ENCODE peak calls at places on chromosome 11, in ten cellular contexts. One of them, this sample, is unnamed.

GRCh38 chr11:84316866-84317560 is 1030.8 kb upstream of the CCDC90B start:
- DNase-seq in gastrocnemius medialis: no peak
- DNase-seq in A549: no peak
- DNase-seq in body of pancreas: no peak
- DNase-seq in IMR-90: peak; percentile 30
- DNase-seq in lower leg skin: no peak
- DNase-seq in stomach: no peak
- DNase-seq in Peyer's patch: no peak
- DNase-seq in upper lobe of left lung: peak; percentile 30
- DNase-seq in tibial nerve: no peak
- DNase-seq in this sample: peak; percentile 21

GRCh38 chr11:45225961-45226871 is 59.9 kb downstream of the SYT13 start:
- DNase-seq in gastrocnemius medialis: no peak
- DNase-seq in A549: no peak
- DNase-seq in body of pancreas: no peak
- DNase-seq in IMR-90: no peak
- DNase-seq in lower leg skin: no peak
- DNase-seq in stomach: no peak
- DNase-seq in Peyer's patch: no peak
- DNase-seq in upper lobe of left lung: peak; percentile 70
- DNase-seq in tibial nerve: no peak
- DNase-seq in this sample: no peak

GRCh38 chr11:116454020-116454645 is 318.7 kb downstream of the BUD13 start:
- DNase-seq in gastrocnemius medialis: no peak
- DNase-seq in A549: peak; percentile 8
- DNase-seq in body of pancreas: peak; percentile 27
- DNase-seq in IMR-90: peak; percentile 27
- DNase-seq in lower leg skin: peak; percentile 25
- DNase-seq in stomach: peak; percentile 49
- DNase-seq in Peyer's patch: peak; percentile 66
- DNase-seq in upper lobe of left lung: no peak
- DNase-seq in tibial nerve: no peak
- DNase-seq in this sample: peak; percentile 82

GRCh38 chr11:131614514-131615085 is 244.2 kb downstream of the NTM start:
- DNase-seq in gastrocnemius medialis: no peak
- DNase-seq in A549: no peak
- DNase-seq in body of pancreas: no peak
- DNase-seq in IMR-90: no peak
- DNase-seq in lower leg skin: no peak
- DNase-seq in stomach: no peak
- DNase-seq in Peyer's patch: no peak
- DNase-seq in upper lobe of left lung: peak; percentile 25
- DNase-seq in tibial nerve: no peak
- DNase-seq in this sample: no peak

GRCh38 chr11:37509471-37509870 is 911.4 kb upstream of the RAG2 start:
- DNase-seq in gastrocnemius medialis: no peak
- DNase-seq in A549: no peak
- DNase-seq in body of pancreas: no peak
- DNase-seq in IMR-90: no peak
- DNase-seq in lower leg skin: no peak
- DNase-seq in stomach: no peak
- DNase-seq in Peyer's patch: no peak
- DNase-seq in upper lobe of left lung: no peak
- DNase-seq in tibial nerve: no peak
- DNase-seq in this sample: no peak

GRCh38 chr11:75867778-75868374 is 52.9 kb downstream of the UVRAG start:
- DNase-seq in gastrocnemius medialis: peak; percentile 16
- DNase-seq in A549: peak; percentile 43
- DNase-seq in body of pancreas: peak; percentile 38
- DNase-seq in IMR-90: peak; percentile 62
- DNase-seq in lower leg skin: no peak
- DNase-seq in stomach: peak; percentile 41
- DNase-seq in Peyer's patch: no peak
- DNase-seq in upper lobe of left lung: no peak
- DNase-seq in tibial nerve: no peak
- DNase-seq in this sample: peak; percentile 50

GRCh38 chr11:34977039-34977906 is 60.9 kb downstream of the PDHX start:
- DNase-seq in gastrocnemius medialis: no peak
- DNase-seq in A549: peak; percentile 19
- DNase-seq in body of pancreas: no peak
- DNase-seq in IMR-90: peak; percentile 94
- DNase-seq in lower leg skin: no peak
- DNase-seq in stomach: no peak
- DNase-seq in Peyer's patch: no peak
- DNase-seq in upper lobe of left lung: no peak
- DNase-seq in tibial nerve: no peak
- DNase-seq in this sample: no peak

GRCh38 chr11:119722281-119722794 is 6.7 kb downstream of the NECTIN1 start:
- DNase-seq in gastrocnemius medialis: no peak
- DNase-seq in A549: no peak
- DNase-seq in body of pancreas: peak; percentile 93
- DNase-seq in IMR-90: no peak
- DNase-seq in lower leg skin: peak; percentile 82
- DNase-seq in stomach: peak; percentile 67
- DNase-seq in Peyer's patch: no peak
- DNase-seq in upper lobe of left lung: no peak
- DNase-seq in tibial nerve: no peak
- DNase-seq in this sample: no peak

GRCh38 chr11:107232451-107232850 is 214.2 kb upstream of the GUCY1A2 start:
- DNase-seq in gastrocnemius medialis: no peak
- DNase-seq in A549: no peak
- DNase-seq in body of pancreas: no peak
- DNase-seq in IMR-90: no peak
- DNase-seq in lower leg skin: no peak
- DNase-seq in stomach: no peak
- DNase-seq in Peyer's patch: no peak
- DNase-seq in upper lobe of left lung: no peak
- DNase-seq in tibial nerve: no peak
- DNase-seq in this sample: no peak

GRCh38 chr11:67645521-67646457 is 4.7 kb downstream of the ACY3 start:
- DNase-seq in gastrocnemius medialis: no peak
- DNase-seq in A549: no peak
- DNase-seq in body of pancreas: peak; percentile 84
- DNase-seq in IMR-90: no peak
- DNase-seq in lower leg skin: peak; percentile 68
- DNase-seq in stomach: no peak
- DNase-seq in Peyer's patch: no peak
- DNase-seq in upper lobe of left lung: no peak
- DNase-seq in tibial nerve: no peak
- DNase-seq in this sample: no peak
- TF ChIP-seq CTCF in gastrocnemius medialis: no peak
- TF ChIP-seq CTCF in A549: no peak
- TF ChIP-seq CTCF in body of pancreas: peak; percentile 35
- TF ChIP-seq CTCF in IMR-90: no peak
- TF ChIP-seq CTCF in lower leg skin: no peak
- TF ChIP-seq CTCF in stomach: no peak
- TF ChIP-seq CTCF in Peyer's patch: no peak
- TF ChIP-seq CTCF in upper lobe of left lung: no peak
- TF ChIP-seq CTCF in tibial nerve: no peak
- TF ChIP-seq CTCF in this sample: no peak

GRCh38 chr11:47178305-47178704 is 1.6 kb upstream of the ARFGAP2 start:
- DNase-seq in gastrocnemius medialis: no peak
- DNase-seq in A549: no peak
- DNase-seq in body of pancreas: no peak
- DNase-seq in IMR-90: no peak
- DNase-seq in lower leg skin: no peak
- DNase-seq in stomach: no peak
- DNase-seq in Peyer's patch: no peak
- DNase-seq in upper lobe of left lung: no peak
- DNase-seq in tibial nerve: no peak
- DNase-seq in this sample: no peak

GRCh38 chr11:47176328-47177228 is at the start of gene ARFGAP2:
- DNase-seq in gastrocnemius medialis: peak; percentile 96
- DNase-seq in A549: peak; percentile 99
- DNase-seq in body of pancreas: peak; percentile 97
- DNase-seq in IMR-90: peak; percentile 94
- DNase-seq in lower leg skin: peak; percentile 99
- DNase-seq in stomach: peak; percentile 98
- DNase-seq in Peyer's patch: peak; percentile 98
- DNase-seq in upper lobe of left lung: peak; percentile 99
- DNase-seq in tibial nerve: peak; percentile 95
- DNase-seq in this sample: peak; percentile 99

GRCh38 chr11:47177229-47177845 is 658 bp upstream of the ARFGAP2 start:
- DNase-seq in gastrocnemius medialis: peak; percentile 62
- DNase-seq in A549: peak; percentile 76
- DNase-seq in body of pancreas: peak; percentile 77
- DNase-seq in IMR-90: peak; percentile 74
- DNase-seq in lower leg skin: no peak
- DNase-seq in stomach: peak; percentile 65
- DNase-seq in Peyer's patch: no peak
- DNase-seq in upper lobe of left lung: no peak
- DNase-seq in tibial nerve: peak; percentile 48
- DNase-seq in this sample: peak; percentile 85

GRCh38 chr11:47178737-47179654 is 2.3 kb upstream of the ARFGAP2 start:
- DNase-seq in gastrocnemius medialis: no peak
- DNase-seq in A549: no peak
- DNase-seq in body of pancreas: no peak
- DNase-seq in IMR-90: no peak
- DNase-seq in lower leg skin: no peak
- DNase-seq in stomach: no peak
- DNase-seq in Peyer's patch: no peak
- DNase-seq in upper lobe of left lung: peak; percentile 52
- DNase-seq in tibial nerve: no peak
- DNase-seq in this sample: no peak

GRCh38 chr11:47177846-47178245 is 1.2 kb upstream of the ARFGAP2 start:
- DNase-seq in gastrocnemius medialis: no peak
- DNase-seq in A549: no peak
- DNase-seq in body of pancreas: no peak
- DNase-seq in IMR-90: no peak
- DNase-seq in lower leg skin: no peak
- DNase-seq in stomach: no peak
- DNase-seq in Peyer's patch: no peak
- DNase-seq in upper lobe of left lung: no peak
- DNase-seq in tibial nerve: no peak
- DNase-seq in this sample: peak; percentile 41
- H3K4me3 ChIP-seq in gastrocnemius medialis: no peak overlapping the region
- H3K4me3 ChIP-seq in A549: no peak overlapping the region
- H3K4me3 ChIP-seq in body of pancreas: no peak overlapping the region
- H3K4me3 ChIP-seq in IMR-90: no peak overlapping the region
- H3K4me3 ChIP-seq in lower leg skin: no peak overlapping the region
- H3K4me3 ChIP-seq in stomach: no peak overlapping the region
- H3K4me3 ChIP-seq in Peyer's patch: peak overlapping the region; percentile 90
- H3K4me3 ChIP-seq in upper lobe of left lung: peak overlapping the region; percentile 86
- H3K4me3 ChIP-seq in tibial nerve: no peak overlapping the region
- H3K4me3 ChIP-seq in this sample: no peak overlapping the region

GRCh38 chr11:57624864-57625263 is 24.8 kb downstream of the YPEL4 start:
- DNase-seq in gastrocnemius medialis: no peak
- DNase-seq in A549: no peak
- DNase-seq in body of pancreas: no peak
- DNase-seq in IMR-90: no peak
- DNase-seq in lower leg skin: no peak
- DNase-seq in stomach: no peak
- DNase-seq in Peyer's patch: no peak
- DNase-seq in upper lobe of left lung: no peak
- DNase-seq in tibial nerve: no peak
- DNase-seq in this sample: no peak
- TF ChIP-seq POLR2A in gastrocnemius medialis: no peak
- TF ChIP-seq POLR2A in A549: no peak
- TF ChIP-seq POLR2A in body of pancreas: no peak
- TF ChIP-seq POLR2A in IMR-90: no peak
- TF ChIP-seq POLR2A in lower leg skin: no peak
- TF ChIP-seq POLR2A in stomach: no peak
- TF ChIP-seq POLR2A in Peyer's patch: no peak
- TF ChIP-seq POLR2A in upper lobe of left lung: no peak
- TF ChIP-seq POLR2A in tibial nerve: no peak
- TF ChIP-seq POLR2A in this sample: no peak

GRCh38 chr11:102269927-102270326 is 47.4 kb upstream of the BIRC3 start:
- DNase-seq in gastrocnemius medialis: no peak
- DNase-seq in A549: no peak
- DNase-seq in body of pancreas: no peak
- DNase-seq in IMR-90: peak; percentile 81
- DNase-seq in lower leg skin: no peak
- DNase-seq in stomach: no peak
- DNase-seq in Peyer's patch: no peak
- DNase-seq in upper lobe of left lung: no peak
- DNase-seq in tibial nerve: no peak
- DNase-seq in this sample: no peak

GRCh38 chr11:102267602-102268001 is 49.7 kb upstream of the BIRC3 start:
- DNase-seq in gastrocnemius medialis: no peak
- DNase-seq in A549: peak; percentile 40
- DNase-seq in body of pancreas: no peak
- DNase-seq in IMR-90: peak; percentile 81
- DNase-seq in lower leg skin: no peak
- DNase-seq in stomach: no peak
- DNase-seq in Peyer's patch: no peak
- DNase-seq in upper lobe of left lung: no peak
- DNase-seq in tibial nerve: no peak
- DNase-seq in this sample: no peak

GRCh38 chr11:102268083-102268984 is 49.0 kb upstream of the BIRC3 start:
- DNase-seq in gastrocnemius medialis: peak; percentile 76
- DNase-seq in A549: peak; percentile 92
- DNase-seq in body of pancreas: peak; percentile 97
- DNase-seq in IMR-90: peak; percentile 55
- DNase-seq in lower leg skin: peak; percentile 96
- DNase-seq in stomach: peak; percentile 95
- DNase-seq in Peyer's patch: peak; percentile 96
- DNase-seq in upper lobe of left lung: peak; percentile 94
- DNase-seq in tibial nerve: peak; percentile 57
- DNase-seq in this sample: peak; percentile 85

GRCh38 chr11:102266111-102266510 is 51.2 kb upstream of the BIRC3 start:
- DNase-seq in gastrocnemius medialis: no peak
- DNase-seq in A549: no peak
- DNase-seq in body of pancreas: no peak
- DNase-seq in IMR-90: no peak
- DNase-seq in lower leg skin: no peak
- DNase-seq in stomach: no peak
- DNase-seq in Peyer's patch: no peak
- DNase-seq in upper lobe of left lung: no peak
- DNase-seq in tibial nerve: no peak
- DNase-seq in this sample: no peak

DNA sequence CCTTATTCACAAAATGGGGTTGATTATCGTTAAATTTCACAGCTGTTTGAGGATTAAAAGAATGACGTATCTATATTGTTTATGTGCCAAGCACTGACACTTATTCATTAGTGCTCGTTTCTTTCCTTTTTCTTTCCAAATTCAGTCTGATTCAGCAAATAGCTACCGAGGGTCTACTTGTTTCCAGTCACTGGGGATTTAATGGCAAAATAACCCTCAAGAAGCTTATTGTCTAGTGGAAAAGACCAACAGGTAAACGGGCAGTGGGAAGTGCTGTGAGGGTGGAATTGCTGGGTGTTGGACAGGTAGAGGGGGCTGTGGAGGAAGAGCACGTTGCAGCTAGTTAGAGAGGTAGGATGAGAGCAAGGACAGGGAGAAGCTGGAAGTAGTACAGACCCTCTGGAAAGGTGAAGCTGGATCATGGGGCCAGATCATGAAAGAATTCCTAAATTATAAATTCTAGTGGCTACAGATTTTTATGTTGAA is 48.3 kb upstream of the BIRC3 start:
- DNase-seq in gastrocnemius medialis: no peak
- DNase-seq in A549: no peak
- DNase-seq in body of pancreas: no peak
- DNase-seq in IMR-90: no peak
- DNase-seq in lower leg skin: no peak
- DNase-seq in stomach: no peak
- DNase-seq in Peyer's patch: no peak
- DNase-seq in upper lobe of left lung: no peak
- DNase-seq in tibial nerve: no peak
- DNase-seq in this sample: no peak
- TF ChIP-seq CTCF in gastrocnemius medialis: no peak
- TF ChIP-seq CTCF in A549: no peak
- TF ChIP-seq CTCF in body of pancreas: no peak
- TF ChIP-seq CTCF in IMR-90: no peak
- TF ChIP-seq CTCF in lower leg skin: no peak
- TF ChIP-seq CTCF in stomach: no peak
- TF ChIP-seq CTCF in Peyer's patch: no peak
- TF ChIP-seq CTCF in upper lobe of left lung: no peak
- TF ChIP-seq CTCF in tibial nerve: no peak
- TF ChIP-seq CTCF in this sample: no peak